ENCODE peak calls at places on chromosome 14, in five cellular contexts. H, V, I, L and R are unnamed samples.

GRCh38 chr14:20332946-20333782 is at the start of gene CCNB1IP1:
- DNase-seq in H (peak; percentile 28), V (peak; percentile 81), I (peak; percentile 52), L (peak; percentile 48), R (no peak)

GRCh38 chr14:81033841-81034240 is 78.4 kb downstream of the TSHR start:
- DNase-seq in H (no peak), V (no peak), I (no peak), L (no peak), R (no peak)

GRCh38 chr14:95098984-95099599 is 58.2 kb downstream of the DICER1 start:
- DNase-seq in H (peak; percentile 54), V (peak; percentile 83), I (peak; percentile 42), L (peak; percentile 7), R (no peak)

GRCh38 chr14:25237845-25238244 is 187.9 kb upstream of the STXBP6 start:
- DNase-seq in H (no peak), V (peak; percentile 80), I (no peak), L (no peak), R (no peak)

GRCh38 chr14:105843444-105844046 is 317.2 kb downstream of the TMEM121 start:
- DNase-seq in H (no peak), V (peak; percentile 19), I (no peak), L (no peak), R (no peak)

GRCh38 chr14:68926236-68926635 is 52.9 kb downstream of the ACTN1 start:
- DNase-seq in H (no peak), V (no peak), I (no peak), L (no peak), R (no peak)

GRCh38 chr14:59098377-59098776 is 90.1 kb upstream of the DAAM1 start:
- DNase-seq in H (no peak), V (no peak), I (no peak), L (peak; percentile 87), R (no peak)

GRCh38 chr14:59829469-59829868 is 41.1 kb downstream of the RTN1 start:
- DNase-seq in H (no peak), V (no peak), I (no peak), L (no peak), R (no peak)

GRCh38 chr14:101636081-101636560 is 74.8 kb downstream of the DIO3 start:
- DNase-seq in H (no peak), V (no peak), I (no peak), L (no peak), R (no peak)

GRCh38 chr14:24416254-24416931 is 13.1 kb downstream of the CBLN3 start:
- DNase-seq in H (no peak), V (no peak), I (no peak), L (no peak), R (no peak)

GRCh38 chr14:90409209-90409730 is 12.4 kb downstream of the CALM1 start:
- DNase-seq in H (peak; percentile 49), V (no peak), I (no peak), L (peak; percentile 90), R (no peak)

GRCh38 chr14:105473033-105473676 is 1.5 kb upstream of the CRIP2 start:
- DNase-seq in H (peak; percentile 44), V (no peak), I (peak; percentile 54), L (no peak), R (no peak)

GRCh38 chr14:71554323-71554722 is 377.9 kb upstream of the RGS6 start:
- DNase-seq in H (no peak), V (no peak), I (no peak), L (no peak), R (no peak)

GRCh38 chr14:50025776-50026175 is 90.6 kb downstream of the VCPKMT start:
- DNase-seq in H (no peak), V (no peak), I (no peak), L (no peak), R (no peak)

GRCh38 chr14:24298892-24299254 is 707 bp downstream of the DHRS1 start:
- DNase-seq in H (no peak), V (peak; percentile 63), I (no peak), L (peak; percentile 23), R (no peak)

GRCh38 chr14:68665792-68666195 is 127.1 kb downstream of the ZFP36L1 start:
- DNase-seq in H (no peak), V (no peak), I (no peak), L (no peak), R (no peak)

GRCh38 chr14:37150414-37150813 is 22.0 kb downstream of the SLC25A21 start:
- DNase-seq in H (no peak), V (no peak), I (no peak), L (peak; percentile 13), R (no peak)

GRCh38 chr14:77660754-77661153 is 44.3 kb upstream of the SPTLC2 start:
- DNase-seq in H (no peak), V (no peak), I (no peak), L (no peak), R (no peak)

GRCh38 chr14:55556929-55557623 is 22.9 kb upstream of the KTN1 start:
- DNase-seq in H (peak; percentile 84), V (no peak), I (peak; percentile 85), L (peak; percentile 67), R (no peak)

GRCh38 chr14:78254911-78255431 is 84.8 kb downstream of the NRXN3 start:
- DNase-seq in H (no peak), V (no peak), I (no peak), L (no peak), R (no peak)

GRCh38 chr14:102654298-102654697 is 61.8 kb downstream of the RCOR1 start:
- DNase-seq in H (no peak), V (no peak), I (no peak), L (no peak), R (no peak)

GRCh38 chr14:72801381-72801812 is 92.5 kb downstream of the DPF3 start:
- DNase-seq in H (no peak), V (no peak), I (no peak), L (peak; percentile 88), R (no peak)

GRCh38 chr14:20857630-20858261 is 33.4 kb upstream of the RNASE3 start:
- DNase-seq in H (peak; percentile 55), V (peak; percentile 87), I (peak; percentile 71), L (no peak), R (peak; percentile 71)

GRCh38 chr14:75339059-75339458 is 60.4 kb downstream of the FOS start:
- DNase-seq in H (no peak), V (no peak), I (no peak), L (no peak), R (no peak)

GRCh38 chr14:102356280-102356679 is 6.4 kb downstream of the CINP start:
- DNase-seq in H (no peak), V (no peak), I (no peak), L (no peak), R (no peak)

GRCh38 chr14:72560331-72560730 is 333.6 kb downstream of the DPF3 start:
- DNase-seq in H (no peak), V (peak; percentile 54), I (no peak), L (no peak), R (no peak)

GRCh38 chr14:64476438-64476837 is 11.1 kb downstream of the AKAP5 start:
- DNase-seq in H (no peak), V (no peak), I (no peak), L (no peak), R (no peak)

GRCh38 chr14:94284221-94284620 is 8.8 kb downstream of the SERPINA10 start:
- DNase-seq in H (no peak), V (no peak), I (no peak), L (no peak), R (no peak)

GRCh38 chr14:69685217-69685616 is 73.8 kb downstream of the SUSD6 start:
- DNase-seq in H (no peak), V (no peak), I (no peak), L (no peak), R (no peak)

GRCh38 chr14:95382747-95383146 is 63.0 kb upstream of the CLMN start:
- DNase-seq in H (no peak), V (peak; percentile 25), I (no peak), L (no peak), R (no peak)

GRCh38 chr14:37889087-37889486 is 293.7 kb downstream of the TTC6 start:
- DNase-seq in H (peak; percentile 28), V (peak; percentile 77), I (no peak), L (no peak), R (no peak)

GRCh38 chr14:83300454-83301064 is 1766.9 kb upstream of the SEL1L start:
- DNase-seq in H (no peak), V (no peak), I (no peak), L (no peak), R (no peak)

GRCh38 chr14:54754623-54755386 is 147.8 kb downstream of the GCH1 start:
- DNase-seq in H (no peak), V (no peak), I (no peak), L (no peak), R (no peak)

GRCh38 chr14:104247336-104248202 is 109.2 kb downstream of the KIF26A start:
- DNase-seq in H (no peak), V (no peak), I (no peak), L (no peak), R (no peak)
- H3K27ac ChIP-seq in H (no peak overlapping the region), V (no peak overlapping the region), I (no peak overlapping the region), L (no peak overlapping the region), R (no peak overlapping the region)

GRCh38 chr14:66490143-66491111 is 4.3 kb downstream of the CCDC196 start:
- DNase-seq in H (no peak), V (no peak), I (no peak), L (no peak), R (no peak)

GRCh38 chr14:66496188-66496807 is 10.1 kb downstream of the CCDC196 start:
- DNase-seq in H (no peak), V (no peak), I (peak; percentile 32), L (no peak), R (no peak)

GRCh38 chr14:66493750-66494149 is 7.6 kb downstream of the CCDC196 start:
- DNase-seq in H (no peak), V (no peak), I (no peak), L (no peak), R (no peak)

GRCh38 chr14:66496911-66497310 is 10.7 kb downstream of the CCDC196 start:
- DNase-seq in H (no peak), V (no peak), I (no peak), L (no peak), R (no peak)

GRCh38 chr14:66495214-66496098 is 9.3 kb downstream of the CCDC196 start:
- DNase-seq in H (no peak), V (peak; percentile 62), I (peak; percentile 53), L (peak; percentile 27), R (no peak)
- TF ChIP-seq CTCF in H (peak; percentile 87), V (peak; percentile 86), I (peak; percentile 30), L (peak; percentile 86), R (peak; percentile 87)

GRCh38 chr14:97028382-97028781 is 231.2 kb downstream of the VRK1 start:
- DNase-seq in H (no peak), V (no peak), I (no peak), L (no peak), R (no peak)
- H3K27me3 ChIP-seq in H (peaks cover 92% of the 10 kb centered on the region), V (peaks cover 35% of the 10 kb centered on the region), I (no peaks in the 10 kb centered on the region), L (no peaks in the 10 kb centered on the region), R (peaks cover 23% of the 10 kb centered on the region)

GRCh38 chr14:100307215-100308111 is 1.2 kb upstream of the SLC25A29 start:
- DNase-seq in H (no peak), V (peak; percentile 82), I (no peak), L (no peak), R (no peak)
- H3K27ac ChIP-seq in H (peak overlapping the region; percentile 94), V (no peak overlapping the region), I (peak overlapping the region; percentile 82), L (no peak overlapping the region), R (no peak overlapping the region)